ENCODE peak calls at places on chromosomes 1 and 21, in nine cellular contexts. Y is fibroblast of lung, V is neuronal stem cell, Q is HL-60, Z is endodermal cell, T is BE2C, L is HCT116, D is BJ, I is endothelial cell of umbilical vein. U is an unnamed sample.
A peak's percentile ranks its signal among the peaks of the same experiment; 100 is the strongest.

GRCh38 chr21:29300547-29301138 is 1.9 kb downstream of the BACH1 start:
- DNase-seq in Y (peak; percentile 51), V (no peak), Q (no peak), Z (no peak), T (no peak), L (no peak), D (no peak), I (no peak), U (no peak)

GRCh38 chr1:8031176-8031785 is 5.2 kb upstream of the ERRFI1 start:
- DNase-seq in Y (peak; percentile 85), V (no peak), Q (no peak), Z (no peak), T (no peak), L (no peak), D (no peak), I (peak; percentile 72), U (no peak)

GRCh38 chr1:4215391-4215790 is 315.3 kb upstream of the C1orf174 start:
- DNase-seq in Y (no peak), V (no peak), Q (no peak), Z (no peak), T (no peak), L (no peak), D (no peak), I (no peak), U (no peak)

GRCh38 chr1:1899967-1900327 is 9.1 kb upstream of the GNB1 start:
- DNase-seq in Y (no peak), V (no peak), Q (no peak), Z (no peak), T (no peak), L (no peak), D (no peak), I (no peak), U (no peak)

GRCh38 chr1:56803561-56804156 is 15.5 kb downstream of the FYB2 start:
- DNase-seq in Y (peak; percentile 14), V (peak; percentile 56), Q (no peak), Z (peak; percentile 90), T (peak; percentile 41), L (peak; percentile 46), D (no peak), I (peak; percentile 28), U (no peak)

GRCh38 chr1:101474039-101474665 is 237.3 kb downstream of the S1PR1 start:
- DNase-seq in Y (peak; percentile 14), V (peak; percentile 27), Q (peak; percentile 11), Z (no peak), T (peak; percentile 39), L (peak; percentile 35), D (no peak), I (peak; percentile 19), U (no peak)

GRCh38 chr1:17276568-17276967 is 27.7 kb downstream of the PADI3 start:
- DNase-seq in Y (no peak), V (no peak), Q (peak; percentile 72), Z (no peak), T (no peak), L (no peak), D (no peak), I (no peak), U (no peak)

GRCh38 chr1:99441234-99442095 is 177.2 kb downstream of the PLPPR4 start:
- DNase-seq in Y (peak; percentile 22), V (no peak), Q (no peak), Z (no peak), T (no peak), L (no peak), D (peak; percentile 82), I (peak; percentile 74), U (no peak)

GRCh38 chr1:234237416-234237815 is 135.8 kb upstream of the COA6 start:
- DNase-seq in Y (no peak), V (no peak), Q (no peak), Z (no peak), T (no peak), L (no peak), D (no peak), I (no peak), U (no peak)

DNA sequence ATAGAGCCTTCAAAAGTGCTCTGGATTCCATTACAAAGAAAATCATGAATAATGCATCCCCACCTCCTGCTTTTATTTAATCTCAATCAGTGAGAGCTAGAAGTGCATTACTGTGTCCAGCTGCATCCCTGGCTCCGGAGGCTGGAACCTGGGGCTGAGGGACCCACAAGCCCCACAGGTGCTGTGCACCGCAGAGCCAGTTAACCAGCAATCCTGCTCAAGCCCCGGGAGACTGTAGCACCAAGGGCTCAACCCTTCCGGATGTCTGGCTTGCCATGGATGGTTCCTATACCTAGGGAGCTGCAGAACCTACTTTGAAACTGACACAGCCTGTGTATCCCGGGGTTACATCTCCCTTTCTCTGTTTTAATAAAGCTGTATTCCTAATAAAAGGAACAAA is 456.0 kb upstream of the RUNX1 start:
- DNase-seq in Y (no peak), V (no peak), Q (no peak), Z (no peak), T (no peak), L (no peak), D (no peak), I (no peak), U (no peak)
- H3K27me3 ChIP-seq in Y (no peaks in the 10 kb centered on the region), V (no peaks in the 10 kb centered on the region), Q (no peaks in the 10 kb centered on the region), Z (no peaks in the 10 kb centered on the region), T (no peaks in the 10 kb centered on the region), L (peaks cover 16% of the 10 kb centered on the region), D (no peaks in the 10 kb centered on the region), I (peaks cover 8% of the 10 kb centered on the region), U (peaks cover 7% of the 10 kb centered on the region)

GRCh38 chr21:33022828-33023573 is 2.7 kb upstream of the OLIG2 start:
- DNase-seq in Y (no peak), V (no peak), Q (no peak), Z (peak; percentile 71), T (no peak), L (no peak), D (no peak), I (no peak), U (no peak)
- H3K27me3 ChIP-seq in Y (peaks cover 86% of the 10 kb centered on the region), V (peaks cover 64% of the 10 kb centered on the region), Q (no peaks in the 10 kb centered on the region), Z (peaks cover 100% of the 10 kb centered on the region), T (peaks cover 98% of the 10 kb centered on the region), L (no peaks in the 10 kb centered on the region), D (peaks cover 80% of the 10 kb centered on the region), I (peaks cover 99% of the 10 kb centered on the region), U (peaks cover 93% of the 10 kb centered on the region)

DNA sequence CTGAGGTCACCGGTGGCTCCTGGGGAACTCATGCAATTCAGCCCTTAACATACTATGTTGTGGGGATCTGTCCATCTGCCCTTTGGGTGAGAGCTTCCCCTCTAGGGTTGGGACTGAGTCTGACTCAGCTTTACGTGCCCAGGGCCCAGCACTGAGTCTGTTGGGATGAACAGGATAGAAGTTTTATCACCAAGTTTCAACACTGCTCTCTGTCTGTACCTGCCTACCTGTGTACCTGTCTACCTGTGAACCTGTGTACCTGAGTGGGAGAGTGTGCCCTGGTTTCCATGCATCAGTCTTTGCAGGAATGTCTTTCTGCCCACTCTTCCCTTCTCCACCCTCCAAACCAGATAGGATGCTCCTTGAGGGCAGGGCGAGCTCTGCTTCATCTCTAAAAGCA is 90.6 kb upstream of the POU3F1 start:
- DNase-seq in Y (no peak), V (no peak), Q (no peak), Z (no peak), T (no peak), L (no peak), D (no peak), I (no peak), U (no peak)
- H3K27me3 ChIP-seq in Y (peaks cover 31% of the 10 kb centered on the region), V (no peaks in the 10 kb centered on the region), Q (peaks cover 50% of the 10 kb centered on the region), Z (peaks cover 74% of the 10 kb centered on the region), T (peaks cover 24% of the 10 kb centered on the region), L (peaks cover 22% of the 10 kb centered on the region), D (peaks cover 47% of the 10 kb centered on the region), I (peaks cover 5% of the 10 kb centered on the region), U (peaks cover 25% of the 10 kb centered on the region)

GRCh38 chr1:220750126-220750525 is 2.0 kb downstream of the MTARC2 start:
- DNase-seq in Y (peak; percentile 48), V (no peak), Q (no peak), Z (no peak), T (no peak), L (no peak), D (no peak), I (peak; percentile 16), U (no peak)

GRCh38 chr1:220751130-220751529 is 3.0 kb downstream of the MTARC2 start:
- DNase-seq in Y (no peak), V (no peak), Q (no peak), Z (no peak), T (no peak), L (no peak), D (no peak), I (no peak), U (no peak)

GRCh38 chr1:220742520-220742919 is 5.6 kb upstream of the MTARC2 start:
- DNase-seq in Y (no peak), V (no peak), Q (no peak), Z (no peak), T (no peak), L (no peak), D (no peak), I (no peak), U (no peak)

GRCh38 chr1:220748091-220748934 is at the start of gene MTARC2:
- DNase-seq in Y (peak; percentile 73), V (peak; percentile 39), Q (no peak), Z (peak; percentile 94), T (peak; percentile 22), L (peak; percentile 66), D (peak; percentile 51), I (peak; percentile 85), U (no peak)

DNA sequence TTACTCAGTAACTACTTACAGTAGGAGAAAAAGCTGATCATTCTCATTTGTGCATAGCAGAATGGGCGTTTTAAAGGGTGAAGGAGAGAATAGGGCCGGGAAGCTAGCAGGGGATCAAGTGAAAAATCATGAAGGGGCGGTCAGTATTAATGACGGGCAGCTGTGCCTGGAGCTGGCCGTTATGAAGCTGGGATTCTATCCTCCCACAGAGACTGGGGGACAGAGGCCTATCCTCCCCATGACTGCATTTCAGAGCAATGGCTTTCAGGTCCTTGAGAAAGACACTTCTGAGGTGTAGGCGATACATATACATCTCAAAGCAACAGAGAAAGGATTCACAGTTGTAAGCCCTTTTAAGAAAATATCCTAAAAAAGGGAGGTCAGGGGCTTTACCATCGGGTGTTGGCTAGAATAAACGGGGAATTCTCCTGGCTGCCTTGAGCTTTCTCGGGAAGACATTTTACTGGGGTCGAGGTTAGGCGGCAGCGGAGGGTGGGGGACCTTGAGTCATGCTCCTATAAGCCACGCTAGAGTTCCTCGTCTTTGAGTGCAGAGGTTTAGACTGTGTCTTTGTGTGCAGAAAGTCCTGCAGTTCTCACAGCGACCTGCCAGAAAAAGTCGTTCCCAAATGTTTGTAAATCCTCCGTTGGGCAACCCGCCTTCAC is 564 bp upstream of the MTARC2 start:
- DNase-seq in Y (no peak), V (no peak), Q (no peak), Z (no peak), T (no peak), L (no peak), D (no peak), I (no peak), U (peak; percentile 14)
- H3K27me3 ChIP-seq in Y (no peaks in the 10 kb centered on the region), V (peaks cover 8% of the 10 kb centered on the region), Q (no peaks in the 10 kb centered on the region), Z (peaks cover 9% of the 10 kb centered on the region), T (peaks cover 13% of the 10 kb centered on the region), L (no peaks in the 10 kb centered on the region), D (no peaks in the 10 kb centered on the region), I (no peaks in the 10 kb centered on the region), U (no peaks in the 10 kb centered on the region)